ENCODE peak calls at places on chromosomes 12 and 14, in eight cellular contexts. M, O, B, P, N, I, J and D are unnamed samples.

GRCh38 chr12:92134638-92135274 is 10.9 kb downstream of the BTG1 start:
- DNase-seq in M (peak), O (peak), B (no peak), P (no peak), N (no peak), I (no peak), J (no peak), D (no peak)

GRCh38 chr12:92079054-92079385 is 66.6 kb downstream of the BTG1 start:
- DNase-seq in M (peak), O (peak), B (no peak), P (no peak), N (no peak), I (no peak), J (no peak), D (no peak)

GRCh38 chr12:12784911-12785814 is at the start of gene APOLD1:
- DNase-seq in M (no peak), O (no peak), B (peak), P (no peak), N (no peak), I (no peak), J (peak), D (peak)

GRCh38 chr12:57893460-57894353 is 47.2 kb upstream of the CTDSP2 start:
- DNase-seq in M (peak), O (no peak), B (no peak), P (no peak), N (peak), I (peak), J (peak), D (peak)

GRCh38 chr14:104131968-104132732 is 6.2 kb upstream of the KIF26A start:
- DNase-seq in M (no peak), O (no peak), B (no peak), P (no peak), N (no peak), I (no peak), J (no peak), D (peak)

GRCh38 chr14:77962731-77963520 is 163.0 kb downstream of the ADCK1 start:
- DNase-seq in M (peak), O (no peak), B (no peak), P (no peak), N (no peak), I (no peak), J (no peak), D (no peak)

GRCh38 chr14:76516884-76517283 is 140.9 kb downstream of the ESRRB start:
- DNase-seq in M (no peak), O (peak), B (no peak), P (no peak), N (no peak), I (no peak), J (no peak), D (no peak)

GRCh38 chr12:86138770-86139169 is 117.4 kb downstream of the MGAT4C start:
- DNase-seq in M (no peak), O (no peak), B (no peak), P (no peak), N (no peak), I (no peak), J (no peak), D (no peak)

GRCh38 chr14:98172243-98172778 is 1099.7 kb downstream of the BCL11B start:
- DNase-seq in M (no peak), O (no peak), B (no peak), P (no peak), N (no peak), I (no peak), J (no peak), D (no peak)

GRCh38 chr14:24332094-24332983 is 2.5 kb downstream of the ADCY4 start:
- DNase-seq in M (peak), O (peak), B (peak), P (peak), N (peak), I (peak), J (peak), D (peak)

GRCh38 chr14:53783256-53783655 is 173.4 kb downstream of the BMP4 start:
- DNase-seq in M (no peak), O (no peak), B (no peak), P (no peak), N (no peak), I (no peak), J (no peak), D (no peak)

GRCh38 chr12:89706551-89707348 is 1.9 kb downstream of the ATP2B1 start:
- DNase-seq in M (no peak), O (peak), B (no peak), P (peak), N (peak), I (peak), J (no peak), D (peak)

GRCh38 chr12:39675263-39675662 is 55.7 kb upstream of the ABCD2 start:
- DNase-seq in M (no peak), O (no peak), B (no peak), P (no peak), N (no peak), I (no peak), J (no peak), D (no peak)

GRCh38 chr12:98513379-98514318 is 1.7 kb upstream of the TMPO start:
- DNase-seq in M (no peak), O (no peak), B (peak), P (no peak), N (no peak), I (no peak), J (no peak), D (no peak)

GRCh38 chr12:132423251-132424117 is 66.5 kb upstream of the FBRSL1 start:
- DNase-seq in M (no peak), O (no peak), B (no peak), P (peak), N (no peak), I (peak), J (no peak), D (no peak)

GRCh38 chr12:91852646-91853045 is 293.0 kb downstream of the BTG1 start:
- DNase-seq in M (no peak), O (no peak), B (no peak), P (no peak), N (no peak), I (no peak), J (no peak), D (no peak)

GRCh38 chr14:42299692-42300091 is 693.0 kb downstream of the LRFN5 start:
- DNase-seq in M (no peak), O (no peak), B (no peak), P (no peak), N (no peak), I (no peak), J (no peak), D (no peak)

GRCh38 chr14:90034835-90035525 is 26.8 kb upstream of the KCNK13 start:
- DNase-seq in M (no peak), O (no peak), B (no peak), P (no peak), N (no peak), I (no peak), J (no peak), D (no peak)

GRCh38 chr14:104844306-104845032 is 20.6 kb upstream of the CEP170B start:
- DNase-seq in M (no peak), O (no peak), B (no peak), P (no peak), N (no peak), I (no peak), J (no peak), D (peak)

GRCh38 chr14:29191092-29191491 is 424.5 kb downstream of the FOXG1 start:
- DNase-seq in M (no peak), O (no peak), B (no peak), P (no peak), N (no peak), I (no peak), J (no peak), D (no peak)

GRCh38 chr12:116015525-116015924 is 262.0 kb downstream of the MED13L start:
- DNase-seq in M (peak), O (peak), B (no peak), P (peak), N (no peak), I (no peak), J (peak), D (no peak)

GRCh38 chr14:50798048-50798421 is 32.9 kb downstream of the NIN start:
- DNase-seq in M (no peak), O (no peak), B (no peak), P (no peak), N (no peak), I (no peak), J (no peak), D (no peak)

GRCh38 chr12:123907726-123908476 is 64.7 kb downstream of the CCDC92 start:
- DNase-seq in M (peak), O (peak), B (no peak), P (no peak), N (no peak), I (no peak), J (no peak), D (no peak)

GRCh38 chr14:61434315-61434714 is 112.9 kb downstream of the PRKCH start:
- DNase-seq in M (no peak), O (no peak), B (no peak), P (no peak), N (no peak), I (no peak), J (peak), D (no peak)

GRCh38 chr14:22836301-22837058 is at the start of gene MMP14:
- DNase-seq in M (peak), O (peak), B (no peak), P (no peak), N (peak), I (peak), J (peak), D (peak)

GRCh38 chr14:99078426-99078825 is 193.6 kb downstream of the BCL11B start:
- DNase-seq in M (no peak), O (no peak), B (peak), P (no peak), N (no peak), I (no peak), J (no peak), D (no peak)

GRCh38 chr12:31682136-31682962 is 22.9 kb downstream of the ETFBKMT start:
- DNase-seq in M (peak), O (peak), B (peak), P (peak), N (peak), I (peak), J (peak), D (no peak)

GRCh38 chr14:65412881-65413738 is 580 bp downstream of the FUT8 start:
- DNase-seq in M (peak), O (peak), B (peak), P (peak), N (peak), I (no peak), J (peak), D (peak)

GRCh38 chr14:65410640-65411039 is 1.9 kb upstream of the FUT8 start:
- DNase-seq in M (no peak), O (no peak), B (no peak), P (no peak), N (no peak), I (no peak), J (no peak), D (no peak)

GRCh38 chr14:65411656-65412188 is 808 bp upstream of the FUT8 start:
- DNase-seq in M (peak), O (peak), B (peak), P (peak), N (peak), I (peak), J (peak), D (peak)

GRCh38 chr14:65413739-65414045 is 1.2 kb downstream of the FUT8 start:
- DNase-seq in M (peak), O (no peak), B (no peak), P (no peak), N (no peak), I (no peak), J (no peak), D (no peak)

GRCh38 chr14:65412189-65412846 is at the start of gene FUT8:
- DNase-seq in M (peak), O (peak), B (peak), P (peak), N (peak), I (peak), J (peak), D (peak)
- TF ChIP-seq CTCF in M (peak), O (peak), B (peak), P (peak), N (peak), I (peak), J (peak), D (peak)

GRCh38 chr12:10618338-10618987 is 5.1 kb upstream of the MAGOHB start:
- DNase-seq in M (peak), O (peak), B (no peak), P (no peak), N (no peak), I (no peak), J (peak), D (no peak)
- H3K4me3 ChIP-seq in M (no peak), O (no peak), B (no peak), P (no peak), N (no peak), I (no peak), J (no peak), D (no peak)

GRCh38 chr14:93207468-93208308 is 632 bp downstream of the UBR7 start:
- DNase-seq in M (peak), O (peak), B (no peak), P (peak), N (no peak), I (no peak), J (peak), D (peak)
- TF ChIP-seq CTCF in M (peak), O (peak), B (no peak), P (peak), N (no peak), I (no peak), J (peak), D (no peak)

GRCh38 chr12:56486694-56487093 is 1.3 kb downstream of the GLS2 start:
- DNase-seq in M (no peak), O (no peak), B (no peak), P (no peak), N (no peak), I (no peak), J (no peak), D (no peak)
- H3K4me3 ChIP-seq in M (no peak), O (no peak), B (no peak), P (no peak), N (no peak), I (no peak), J (no peak), D (no peak)

DNA sequence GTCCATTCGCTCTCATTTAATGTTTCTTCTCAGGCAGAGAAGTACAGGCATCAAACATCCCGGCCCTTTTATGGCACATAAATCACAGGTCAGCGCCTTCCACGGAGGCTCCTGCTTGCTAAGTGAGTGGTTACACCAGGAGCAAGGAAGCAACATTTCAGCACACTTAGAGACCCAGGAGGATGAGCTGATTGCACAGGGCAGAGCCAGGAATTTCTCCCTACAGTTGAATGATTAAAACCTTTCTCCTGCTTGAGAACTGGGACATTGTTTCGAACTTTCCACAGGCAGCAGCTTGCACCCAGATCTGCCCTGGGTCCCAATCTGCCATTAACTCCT is 233.4 kb downstream of the SPTSSA start:
- DNase-seq in M (no peak), O (no peak), B (no peak), P (no peak), N (no peak), I (peak), J (no peak), D (no peak)
- TF ChIP-seq CTCF in M (no peak), O (no peak), B (no peak), P (no peak), N (no peak), I (no peak), J (no peak), D (no peak)

GRCh38 chr14:71119075-71119474 is 211.8 kb downstream of the PCNX1 start:
- DNase-seq in M (peak), O (peak), B (no peak), P (no peak), N (no peak), I (no peak), J (peak), D (no peak)

GRCh38 chr14:71116206-71117122 is 209.2 kb downstream of the PCNX1 start:
- DNase-seq in M (no peak), O (no peak), B (no peak), P (no peak), N (no peak), I (no peak), J (no peak), D (no peak)

GRCh38 chr14:71115306-71115705 is 208.0 kb downstream of the PCNX1 start:
- DNase-seq in M (no peak), O (peak), B (no peak), P (no peak), N (no peak), I (no peak), J (no peak), D (no peak)

GRCh38 chr14:71119832-71120231 is 212.6 kb downstream of the PCNX1 start:
- DNase-seq in M (peak), O (no peak), B (no peak), P (no peak), N (no peak), I (no peak), J (no peak), D (no peak)

GRCh38 chr14:71117839-71118743 is 210.8 kb downstream of the PCNX1 start:
- DNase-seq in M (peak), O (peak), B (no peak), P (no peak), N (no peak), I (no peak), J (peak), D (no peak)
- H3K4me3 ChIP-seq in M (no peak), O (no peak), B (no peak), P (no peak), N (no peak), I (no peak), J (no peak), D (no peak)

DNA sequence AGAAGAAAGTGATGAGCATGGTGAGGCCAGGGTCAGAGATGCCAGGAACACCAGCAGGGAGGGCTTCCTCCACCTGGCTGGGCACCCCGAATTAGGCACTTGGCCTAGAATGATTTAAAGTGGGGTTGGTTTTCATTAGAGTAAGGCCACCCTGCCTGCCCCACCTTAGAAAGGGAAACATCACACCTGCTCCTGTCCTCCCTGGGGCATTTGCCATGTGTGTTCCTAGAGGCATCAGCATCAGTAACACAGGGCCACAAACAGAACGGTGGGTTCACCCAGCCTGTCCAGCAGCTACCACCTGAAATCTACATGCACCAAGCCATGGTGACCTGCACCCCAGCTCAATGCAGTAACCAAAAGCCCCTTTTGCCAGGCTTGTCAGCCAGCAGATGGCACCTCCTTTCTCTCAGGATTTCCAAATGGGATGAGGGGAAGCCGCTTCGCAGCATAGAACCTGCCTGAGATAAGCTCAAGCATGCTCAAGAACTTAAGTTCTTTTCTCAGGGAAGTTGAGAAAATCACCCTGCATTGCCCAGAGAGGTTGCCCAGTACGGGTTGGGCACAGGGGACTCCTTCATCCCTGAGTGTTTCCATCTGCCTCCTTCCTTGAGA is 338.8 kb downstream of the DPF3 start:
- DNase-seq in M (no peak), O (no peak), B (no peak), P (no peak), N (no peak), I (no peak), J (no peak), D (no peak)
- TF ChIP-seq CTCF in M (no peak), O (no peak), B (no peak), P (no peak), N (no peak), I (no peak), J (peak), D (no peak)

GRCh38 chr12:112419269-112420133 is 754 bp downstream of the PTPN11 start:
- DNase-seq in M (peak), O (peak), B (no peak), P (peak), N (peak), I (peak), J (peak), D (peak)

GRCh38 chr12:112418248-112418595 is 525 bp upstream of the PTPN11 start:
- DNase-seq in M (no peak), O (no peak), B (no peak), P (no peak), N (no peak), I (no peak), J (peak), D (no peak)

GRCh38 chr12:112421363-112421762 is 2.6 kb downstream of the PTPN11 start:
- DNase-seq in M (no peak), O (no peak), B (no peak), P (no peak), N (no peak), I (no peak), J (no peak), D (no peak)

GRCh38 chr12:112420740-112421139 is 2.0 kb downstream of the PTPN11 start:
- DNase-seq in M (no peak), O (no peak), B (no peak), P (no peak), N (no peak), I (no peak), J (no peak), D (no peak)

GRCh38 chr12:112418596-112419268 is at the start of gene PTPN11:
- DNase-seq in M (peak), O (peak), B (peak), P (peak), N (peak), I (peak), J (peak), D (peak)
- H3K4me3 ChIP-seq in M (peak), O (peak), B (peak), P (peak), N (peak), I (peak), J (peak), D (peak)

DNA sequence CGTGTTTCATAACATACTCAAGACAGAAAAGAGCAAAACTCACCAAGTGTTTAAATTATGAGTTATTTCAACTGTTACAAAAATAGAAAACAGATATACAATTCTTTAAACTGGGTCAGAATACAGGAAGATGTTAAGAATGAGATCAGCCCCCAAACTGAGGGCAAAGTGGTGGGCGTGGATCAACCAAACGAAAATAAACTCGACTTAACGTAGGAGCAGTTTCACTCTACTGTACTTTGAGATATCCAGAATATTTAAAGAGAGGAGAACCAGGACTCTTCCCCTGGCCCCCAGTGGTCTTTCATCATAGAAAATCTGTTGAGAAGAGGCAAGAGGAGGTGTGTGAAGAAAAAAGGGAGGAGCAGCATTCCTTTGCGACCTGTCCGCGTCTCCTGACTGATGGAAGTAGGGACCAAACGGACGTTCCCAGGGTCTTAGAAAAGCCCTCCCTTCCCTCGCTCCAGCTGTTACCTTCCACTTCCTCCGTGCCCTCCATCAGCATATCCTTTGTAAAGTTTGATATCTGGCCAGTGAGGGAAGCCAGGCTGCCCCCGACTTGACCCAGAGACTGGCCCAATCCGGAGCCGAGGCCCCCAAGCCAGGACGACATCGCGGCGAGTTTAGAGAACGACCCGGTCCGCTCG is 663 bp downstream of the TRIP11 start:
- DNase-seq in M (peak), O (peak), B (no peak), P (peak), N (peak), I (peak), J (peak), D (peak)
- TF ChIP-seq CTCF in M (no peak), O (no peak), B (no peak), P (no peak), N (no peak), I (no peak), J (no peak), D (no peak)

GRCh38 chr12:6551063-6551461 is 4.8 kb downstream of the IFFO1 start:
- DNase-seq in M (peak), O (no peak), B (no peak), P (no peak), N (peak), I (peak), J (no peak), D (peak)
- H3K4me3 ChIP-seq in M (peak), O (no peak), B (no peak), P (no peak), N (peak), I (no peak), J (no peak), D (peak)